ENCODE peak calls at places on chromosomes 16 and 17, in five cellular contexts. M is tibial nerve, W is sigmoid colon, L is uterus, O is fibroblast of lung. K is an unnamed sample.

GRCh38 chr16:46748775-46749705 is 896 bp upstream of the MYLK3 start:
- DNase-seq in M (no peak), W (peak), L (no peak), O (no peak), K (no peak)

GRCh38 chr16:74449470-74449869 is 28.2 kb upstream of the CLEC18B start:
- DNase-seq in M (peak), W (peak), L (peak), O (peak), K (no peak)

GRCh38 chr17:68381076-68381900 is 76.0 kb downstream of the WIPI1 start:
- DNase-seq in M (no peak), W (peak), L (peak), O (peak), K (peak)

GRCh38 chr16:10180771-10181163 is 1.5 kb downstream of the GRIN2A start:
- DNase-seq in M (no peak), W (no peak), L (peak), O (peak), K (no peak)

GRCh38 chr17:75404223-75404738 is 1.2 kb downstream of the GRB2 start:
- DNase-seq in M (peak), W (peak), L (peak), O (peak), K (peak)

GRCh38 chr16:60686824-60687223 is 1349.4 kb downstream of the CDH8 start:
- DNase-seq in M (no peak), W (no peak), L (no peak), O (no peak), K (no peak)

GRCh38 chr17:4771519-4772234 is at the start of gene TM4SF5:
- DNase-seq in M (no peak), W (no peak), L (no peak), O (no peak), K (no peak)

GRCh38 chr17:79536212-79536840 is 74.5 kb downstream of the RBFOX3 start:
- DNase-seq in M (no peak), W (no peak), L (no peak), O (no peak), K (peak)

GRCh38 chr17:38717139-38717745 is 12.2 kb downstream of the MLLT6 start:
- DNase-seq in M (no peak), W (no peak), L (no peak), O (no peak), K (no peak)

GRCh38 chr17:62658136-62658535 is 30.7 kb downstream of the MRC2 start:
- DNase-seq in M (no peak), W (no peak), L (no peak), O (no peak), K (peak)

GRCh38 chr16:89217388-89218191 is at the start of gene ZNF778:
- DNase-seq in M (peak), W (peak), L (peak), O (peak), K (peak)

GRCh38 chr17:55492951-55493350 is 18.3 kb downstream of the SMIM36 start:
- DNase-seq in M (no peak), W (no peak), L (no peak), O (no peak), K (no peak)

GRCh38 chr17:19567216-19568015 is 33.8 kb downstream of the SLC47A1 start:
- DNase-seq in M (no peak), W (no peak), L (no peak), O (no peak), K (no peak)

GRCh38 chr16:20359997-20360396 is 7.5 kb upstream of the UMOD start:
- DNase-seq in M (no peak), W (no peak), L (no peak), O (no peak), K (no peak)

GRCh38 chr17:2025622-2026309 is 632 bp upstream of the RTN4RL1 start:
- DNase-seq in M (peak), W (peak), L (peak), O (peak), K (peak)

GRCh38 chr17:81551458-81552243 is 502 bp downstream of the FAAP100 start:
- DNase-seq in M (peak), W (no peak), L (no peak), O (no peak), K (no peak)

GRCh38 chr16:4415538-4416199 is 727 bp downstream of the CORO7 start:
- DNase-seq in M (peak), W (no peak), L (no peak), O (peak), K (peak)

GRCh38 chr16:21158208-21159110 is at the start of gene LDAF1:
- DNase-seq in M (peak), W (peak), L (peak), O (peak), K (peak)

GRCh38 chr16:67514382-67514828 is 14.2 kb upstream of the RIPOR1 start:
- DNase-seq in M (peak), W (peak), L (peak), O (peak), K (peak)

GRCh38 chr16:58026705-58027340 is 1.3 kb downstream of the MMP15 start:
- DNase-seq in M (no peak), W (no peak), L (no peak), O (no peak), K (peak)

GRCh38 chr17:5783269-5783668 is 199.0 kb upstream of the NLRP1 start:
- DNase-seq in M (no peak), W (no peak), L (no peak), O (no peak), K (no peak)

GRCh38 chr17:38544175-38544838 is 61.4 kb downstream of the SRCIN1 start:
- DNase-seq in M (no peak), W (no peak), L (no peak), O (no peak), K (no peak)

GRCh38 chr16:48562475-48562874 is 47.5 kb downstream of the N4BP1 start:
- DNase-seq in M (no peak), W (no peak), L (no peak), O (no peak), K (no peak)

GRCh38 chr16:72844225-72844920 is 203.6 kb downstream of the ZFHX3 start:
- DNase-seq in M (no peak), W (no peak), L (no peak), O (peak), K (no peak)

DNA sequence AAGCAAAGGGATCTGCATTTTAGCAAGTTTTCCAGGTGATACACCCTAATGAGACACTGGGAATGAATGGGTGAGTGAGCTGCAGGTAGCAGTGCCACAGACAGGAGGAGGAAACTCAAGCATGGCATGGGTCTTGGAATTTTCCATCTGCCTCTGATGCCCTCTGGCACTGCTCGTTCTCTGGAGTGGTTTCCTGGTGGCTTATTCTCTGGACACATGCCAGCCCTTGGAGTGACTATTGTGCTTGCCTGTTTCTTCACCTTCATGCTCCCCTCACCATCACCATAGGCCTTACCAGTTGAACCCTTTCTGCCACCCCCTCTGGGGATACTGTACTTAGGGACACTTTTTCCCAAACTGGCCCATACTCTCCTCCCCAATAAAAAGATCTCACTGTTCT is 1.6 kb downstream of the COASY start:
- DNase-seq in M (no peak), W (no peak), L (no peak), O (no peak), K (no peak)
- H3K4me3 ChIP-seq in M (no peak), W (peak), L (no peak), O (peak), K (peak)

DNA sequence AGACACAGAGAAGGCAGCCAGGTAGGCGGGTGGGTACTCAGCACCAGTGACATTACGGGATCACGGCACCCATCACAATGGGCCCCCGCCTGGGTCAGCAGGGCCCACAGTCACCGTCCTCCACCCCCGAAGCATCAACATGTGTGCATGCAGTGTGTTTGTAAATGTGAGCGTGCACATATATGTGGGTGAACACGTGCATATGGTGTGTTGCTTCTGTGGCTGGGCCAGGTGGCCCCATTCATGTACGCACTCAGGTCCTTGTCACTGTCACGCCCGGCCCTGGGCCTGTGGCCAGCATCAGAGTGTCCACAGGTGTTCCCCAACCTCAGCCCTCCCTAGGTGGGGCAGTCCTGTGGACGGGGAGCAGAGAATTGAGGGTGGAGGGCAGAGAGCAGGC is 37.1 kb downstream of the TNFRSF13B start:
- DNase-seq in M (no peak), W (peak), L (no peak), O (no peak), K (no peak)
- TF ChIP-seq CTCF in M (no peak), W (no peak), L (no peak), O (no peak), K (no peak)

GRCh38 chr17:61235821-61236197 is 163.8 kb upstream of the TBX2 start:
- DNase-seq in M (no peak), W (no peak), L (no peak), O (peak), K (no peak)
- H3K27ac ChIP-seq in M (no peak), W (peak), L (no peak), O (peak), K (no peak)

GRCh38 chr16:85157372-85157771 is 45.1 kb upstream of the CIBAR2 start:
- DNase-seq in M (no peak), W (no peak), L (no peak), O (no peak), K (no peak)

GRCh38 chr16:85156869-85157268 is 44.6 kb upstream of the CIBAR2 start:
- DNase-seq in M (no peak), W (no peak), L (no peak), O (no peak), K (no peak)

GRCh38 chr16:85158702-85159225 is 46.5 kb upstream of the CIBAR2 start:
- DNase-seq in M (no peak), W (no peak), L (no peak), O (no peak), K (no peak)

GRCh38 chr16:85159226-85159980 is 47.1 kb upstream of the CIBAR2 start:
- DNase-seq in M (no peak), W (no peak), L (no peak), O (no peak), K (no peak)

DNA sequence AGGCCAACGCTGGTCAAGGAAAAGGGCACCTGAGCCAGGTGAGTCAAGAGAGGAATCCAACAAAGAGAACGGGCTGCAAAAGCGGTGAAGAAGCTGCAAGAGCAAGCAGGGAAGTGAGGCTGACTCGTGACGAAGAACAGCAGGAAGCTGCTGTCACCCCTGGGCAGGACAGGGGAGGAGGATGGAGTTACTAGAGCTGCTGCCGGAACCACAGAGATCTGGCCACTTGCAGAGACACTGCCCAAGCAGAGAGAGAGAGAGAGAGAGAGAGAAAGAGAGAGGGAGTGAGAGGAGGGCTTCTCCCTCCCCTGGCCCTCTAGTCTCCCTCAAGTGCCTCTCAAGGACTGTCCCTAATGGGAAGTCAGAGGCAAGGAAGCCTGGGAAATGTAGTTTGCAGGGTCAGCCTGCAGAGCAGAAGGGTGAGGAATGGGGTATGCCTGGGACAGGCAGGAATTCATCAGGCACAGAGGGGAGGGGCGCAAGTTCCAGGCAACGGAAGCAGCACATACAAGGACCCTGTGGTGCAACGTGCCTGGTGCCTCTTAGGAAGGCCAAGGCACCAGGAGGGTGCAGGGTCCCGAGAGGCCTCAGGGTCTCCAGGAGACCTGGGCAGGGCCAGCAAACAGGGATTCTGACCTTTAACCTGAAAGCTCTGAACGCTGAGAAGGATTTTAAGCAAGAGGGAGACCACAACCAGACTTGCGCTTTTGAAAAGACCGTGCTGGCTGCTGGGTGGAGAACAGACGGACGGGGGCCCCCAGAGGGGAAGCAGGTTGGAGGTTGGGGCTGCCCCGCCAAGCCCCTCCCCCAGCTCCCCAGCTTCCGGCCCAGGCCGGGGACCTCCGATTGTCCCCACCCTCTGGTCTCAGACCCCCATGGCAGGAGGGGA is 45.8 kb upstream of the CIBAR2 start:
- DNase-seq in M (no peak), W (no peak), L (no peak), O (no peak), K (no peak)
- H3K4me3 ChIP-seq in M (no peak), W (no peak), L (no peak), O (no peak), K (peak)

GRCh38 chr17:31443386-31443785 is 51.9 kb downstream of the RAB11FIP4 start:
- DNase-seq in M (no peak), W (no peak), L (no peak), O (no peak), K (no peak)
- TF ChIP-seq CTCF in M (no peak), W (no peak), L (no peak), O (no peak), K (no peak)